ENCODE peak calls at places on chromosomes 7 and 10, in six cellular contexts. R is ovary, C is IMR-90, S is H54, N is adrenal gland, T is A549. G is an unnamed sample.

GRCh38 chr10:125103466-125104377 is 56.6 kb downstream of the CTBP2 start:
- DNase-seq in S (no peak), C (no peak), N (no peak), T (no peak), R (no peak), G (no peak)

GRCh38 chr7:33917661-33918060 is 12.3 kb downstream of the BMPER start:
- DNase-seq in R (no peak), N (no peak), S (no peak), C (no peak), T (no peak), G (no peak)

GRCh38 chr7:50220280-50220679 is 84.2 kb upstream of the IKZF1 start:
- DNase-seq in R (no peak), S (no peak), C (no peak), T (no peak), N (no peak), G (no peak)

GRCh38 chr10:17273403-17273802 is 45.4 kb downstream of the VIM start:
- DNase-seq in N (no peak), C (peak), R (no peak), T (peak), S (peak), G (no peak)

GRCh38 chr7:157302314-157302711 is 34.5 kb upstream of the DNAJB6 start:
- DNase-seq in S (peak), T (peak), C (peak), R (no peak), N (peak), G (peak)

GRCh38 chr10:127148066-127148932 is 48.1 kb downstream of the INSYN2A start:
- DNase-seq in N (no peak), R (no peak), C (peak), T (peak), S (no peak), G (no peak)

GRCh38 chr7:158676898-158677297 is 27.7 kb downstream of the NCAPG2 start:
- DNase-seq in R (no peak), N (no peak), C (no peak), S (no peak), T (no peak), G (no peak)

GRCh38 chr10:70462349-70462984 is 16.1 kb upstream of the PALD1 start:
- DNase-seq in T (peak), C (no peak), R (no peak), S (peak), N (peak), G (peak)

GRCh38 chr7:47888371-47889265 is 59.6 kb downstream of the PKD1L1 start:
- DNase-seq in C (no peak), T (no peak), N (peak), R (no peak), S (no peak), G (no peak)

GRCh38 chr10:101694674-101695403 is at the start of gene FBXW4:
- DNase-seq in R (peak), N (peak), C (peak), T (peak), S (peak), G (peak)

GRCh38 chr10:11589738-11590137 is 21.7 kb downstream of the USP6NL start:
- DNase-seq in N (no peak), R (no peak), C (no peak), S (no peak), T (no peak), G (no peak)

GRCh38 chr10:101014230-101014884 is 14.7 kb downstream of the LZTS2 start:
- DNase-seq in T (peak), C (peak), R (peak), S (no peak), N (peak), G (peak)

GRCh38 chr7:23530901-23531793 is 634 bp downstream of the TRA2A start:
- DNase-seq in R (peak), T (peak), C (peak), N (peak), S (peak), G (peak)

GRCh38 chr10:5272065-5272803 is 75.6 kb downstream of the AKR1C4 start:
- DNase-seq in C (no peak), R (no peak), N (no peak), T (no peak), S (no peak), G (no peak)

GRCh38 chr7:1188720-1189294 is 28.8 kb upstream of the ZFAND2A start:
- DNase-seq in N (no peak), C (no peak), R (no peak), T (no peak), S (no peak), G (no peak)

GRCh38 chr7:1531263-1531978 is 919 bp downstream of the MAFK start:
- DNase-seq in S (no peak), R (peak), C (peak), T (peak), N (peak), G (no peak)

GRCh38 chr7:143002106-143002505 is 24.8 kb downstream of the OR9A2 start:
- DNase-seq in N (no peak), T (peak), C (no peak), R (no peak), S (no peak), G (no peak)

DNA sequence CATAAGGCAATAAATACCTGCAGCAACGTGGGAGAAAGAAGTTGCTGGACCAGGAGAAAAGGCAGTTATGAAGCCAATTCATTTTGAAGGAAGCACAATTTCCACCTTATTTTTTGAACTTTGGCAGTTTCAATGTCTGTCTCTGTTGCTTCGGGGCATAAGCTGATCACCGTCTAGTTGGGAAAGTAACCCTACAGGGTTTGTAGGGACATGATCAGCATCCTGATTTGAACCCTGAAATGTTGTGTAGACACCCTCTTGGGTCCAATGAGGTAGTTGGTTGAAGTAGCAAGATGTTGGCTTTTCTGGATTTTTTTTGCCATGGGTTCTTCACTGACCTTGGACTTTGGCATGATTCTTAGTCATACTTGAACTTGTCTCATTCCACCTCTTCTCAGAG is 13.0 kb downstream of the DUSP5 start:
- DNase-seq in S (no peak), T (no peak), C (no peak), R (no peak), N (no peak), G (no peak)
- TF ChIP-seq POLR2A in S (no peak), T (no peak), C (no peak), R (no peak), N (no peak), G (no peak)

GRCh38 chr10:61899997-61900828 is 1.3 kb upstream of the ARID5B start:
- DNase-seq in T (peak), C (peak), S (no peak), N (peak), R (peak), G (peak)
- TF ChIP-seq POLR2A in T (no peak), C (no peak), S (peak), N (no peak), R (no peak), G (no peak)

GRCh38 chr10:112441520-112441919 is 5.2 kb downstream of the ZDHHC6 start:
- DNase-seq in R (no peak), C (no peak), N (no peak), S (no peak), T (no peak), G (no peak)

GRCh38 chr10:112448903-112449302 is 1.9 kb downstream of the VTI1A start:
- DNase-seq in T (no peak), S (no peak), N (no peak), R (no peak), C (no peak), G (no peak)

GRCh38 chr10:112446855-112447691 is at the start of the genes VTI1A and ZDHHC6:
- DNase-seq in C (peak), S (peak), R (peak), T (peak), N (peak), G (peak)

GRCh38 chr10:112442063-112442462 is 4.7 kb downstream of the ZDHHC6 start:
- DNase-seq in S (no peak), N (no peak), R (no peak), T (no peak), C (no peak), G (no peak)

DNA sequence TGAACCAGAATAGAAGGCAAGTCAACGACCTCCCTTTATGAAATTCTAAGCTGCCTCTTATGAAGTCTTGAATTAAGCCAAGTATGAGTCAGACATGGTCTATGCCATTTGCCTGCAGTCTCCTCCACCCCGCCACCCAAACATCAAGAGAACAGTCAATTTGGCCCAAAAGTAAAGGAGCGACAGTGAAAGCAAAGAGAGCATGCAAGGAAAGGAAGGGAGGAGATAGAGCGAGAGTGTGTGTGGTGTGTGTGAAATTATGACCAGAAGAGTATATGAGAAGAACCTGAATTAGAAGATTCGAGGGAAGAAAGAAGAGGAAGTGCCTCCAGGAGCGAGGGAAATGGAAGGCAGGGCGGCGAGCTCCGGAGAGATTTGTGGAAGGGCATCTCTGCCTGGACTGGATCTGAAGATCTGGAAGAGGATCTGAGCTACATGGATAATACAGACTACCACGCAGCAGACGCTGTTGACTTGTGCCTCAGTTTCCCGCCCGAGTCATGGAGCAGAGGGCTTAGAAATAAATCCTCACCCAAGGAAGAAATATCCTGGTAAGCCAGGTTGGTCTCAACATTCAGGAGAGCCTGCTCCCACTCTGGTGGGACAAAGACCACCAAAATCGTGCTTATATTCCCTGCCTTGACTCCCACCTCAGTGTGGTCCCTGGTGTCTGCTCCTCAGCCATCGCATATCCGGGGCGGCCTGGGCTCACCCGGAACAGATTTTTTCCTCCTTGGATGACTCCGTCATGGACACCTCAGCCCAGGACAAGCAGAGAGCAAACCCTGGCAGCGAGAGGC is 459 bp downstream of the ZDHHC6 start:
- DNase-seq in T (no peak), N (no peak), C (peak), R (no peak), S (no peak), G (no peak)
- TF ChIP-seq POLR2A in T (no peak), N (no peak), C (no peak), R (no peak), S (no peak), G (peak)

DNA sequence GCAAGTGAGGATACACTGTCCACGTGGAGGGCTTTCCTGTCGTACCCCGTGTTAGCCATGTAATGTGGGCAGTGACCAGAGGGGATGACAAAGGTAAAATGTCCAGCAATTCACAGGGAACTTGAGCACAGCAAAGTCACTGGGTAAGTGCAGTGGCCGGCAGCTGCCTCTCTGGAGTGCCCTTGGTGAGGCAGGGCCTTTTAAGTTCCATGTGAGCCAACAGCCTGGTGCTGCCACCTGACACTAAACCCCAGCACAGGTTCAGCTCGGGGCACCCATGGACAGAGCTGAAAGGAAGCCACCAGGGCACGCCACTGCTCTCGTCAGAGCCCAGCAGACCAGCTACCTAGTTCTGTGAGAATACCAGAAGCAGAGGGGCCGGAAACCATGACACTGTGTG is 168.3 kb downstream of the PRKAG2 start:
- DNase-seq in N (no peak), S (no peak), C (no peak), T (no peak), R (no peak), G (no peak)
- TF ChIP-seq POLR2A in N (no peak), S (no peak), C (no peak), T (no peak), R (no peak), G (no peak)

DNA sequence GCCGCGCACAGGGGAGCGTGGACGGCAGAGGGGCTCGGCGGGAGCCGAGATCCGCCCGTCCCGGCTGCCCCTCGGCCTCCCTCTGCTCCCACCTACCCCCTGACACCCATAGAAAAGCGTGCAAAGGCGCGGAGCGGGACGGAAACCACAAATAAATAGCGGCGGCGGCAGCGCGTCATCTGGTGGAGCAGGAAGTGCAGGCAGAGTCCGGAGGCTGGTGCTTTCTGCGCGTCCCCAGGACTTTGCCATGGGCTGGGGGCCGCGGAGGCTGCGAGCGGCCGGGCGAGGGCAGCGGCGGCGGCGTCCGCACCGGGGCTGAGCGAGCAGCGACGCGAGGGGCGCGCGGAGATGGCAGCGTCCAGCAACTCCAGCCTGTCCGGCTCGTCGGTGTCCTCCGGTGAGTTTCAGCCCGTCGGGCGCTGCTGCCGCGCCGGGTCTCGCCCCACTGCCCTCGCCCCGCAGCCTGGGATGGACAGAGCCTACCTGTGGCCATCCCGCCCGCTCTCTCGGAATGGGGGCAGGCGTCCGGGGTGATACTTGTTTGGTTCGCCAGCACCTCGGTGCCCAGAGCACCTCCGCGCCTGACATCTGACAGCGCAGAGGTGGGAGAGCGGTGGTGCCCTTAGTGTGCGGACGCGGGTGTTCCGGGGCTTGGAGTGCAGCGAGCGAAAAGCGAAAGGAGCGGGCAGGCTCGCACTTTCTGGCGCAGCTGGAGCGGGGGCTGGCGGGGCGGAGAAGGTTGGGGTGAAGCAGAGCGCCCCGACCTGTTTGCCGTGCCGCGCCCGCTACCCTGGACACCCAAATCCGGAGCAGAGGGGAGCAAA is at the start of gene CHN2:
- DNase-seq in C (no peak), T (no peak), S (no peak), N (peak), R (peak), G (peak)
- TF ChIP-seq POLR2A in C (no peak), T (no peak), S (no peak), N (no peak), R (no peak), G (no peak)

DNA sequence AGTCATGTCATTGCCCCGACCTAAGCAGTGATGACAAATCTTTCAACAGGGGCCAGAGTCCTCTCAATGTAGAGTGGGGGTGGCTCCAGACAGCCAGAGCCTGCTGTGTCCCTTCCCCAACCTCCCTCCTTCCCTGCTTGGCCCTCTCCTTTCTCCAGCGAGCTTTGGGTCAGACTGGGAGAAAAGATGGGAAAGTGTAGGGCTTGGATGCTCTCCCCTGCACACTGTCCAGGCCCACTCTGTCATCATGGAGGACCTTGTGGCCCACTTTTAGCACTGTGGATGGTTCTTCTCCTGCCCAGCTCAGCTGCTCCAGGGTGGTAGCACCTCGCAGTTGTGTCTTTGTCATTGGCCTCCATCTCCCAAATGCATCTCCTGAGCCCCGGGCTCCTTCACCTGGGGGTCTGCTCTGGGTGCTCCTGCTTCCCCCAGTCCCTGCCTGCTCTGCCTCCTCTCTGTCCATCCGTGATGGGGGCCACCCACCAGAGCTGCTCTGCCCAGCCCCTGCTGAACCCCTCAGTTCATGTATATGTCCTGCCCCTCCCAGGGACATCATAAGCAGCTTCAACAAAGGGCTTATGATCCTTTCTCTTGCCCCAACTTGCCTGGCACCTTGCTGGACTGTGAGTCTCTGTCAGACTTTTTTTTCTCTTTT is 37.5 kb downstream of the BTBD16 start:
- DNase-seq in C (no peak), R (peak), N (no peak), T (peak), S (no peak), G (no peak)
- TF ChIP-seq POLR2A in C (no peak), R (no peak), N (no peak), T (no peak), S (no peak), G (no peak)

DNA sequence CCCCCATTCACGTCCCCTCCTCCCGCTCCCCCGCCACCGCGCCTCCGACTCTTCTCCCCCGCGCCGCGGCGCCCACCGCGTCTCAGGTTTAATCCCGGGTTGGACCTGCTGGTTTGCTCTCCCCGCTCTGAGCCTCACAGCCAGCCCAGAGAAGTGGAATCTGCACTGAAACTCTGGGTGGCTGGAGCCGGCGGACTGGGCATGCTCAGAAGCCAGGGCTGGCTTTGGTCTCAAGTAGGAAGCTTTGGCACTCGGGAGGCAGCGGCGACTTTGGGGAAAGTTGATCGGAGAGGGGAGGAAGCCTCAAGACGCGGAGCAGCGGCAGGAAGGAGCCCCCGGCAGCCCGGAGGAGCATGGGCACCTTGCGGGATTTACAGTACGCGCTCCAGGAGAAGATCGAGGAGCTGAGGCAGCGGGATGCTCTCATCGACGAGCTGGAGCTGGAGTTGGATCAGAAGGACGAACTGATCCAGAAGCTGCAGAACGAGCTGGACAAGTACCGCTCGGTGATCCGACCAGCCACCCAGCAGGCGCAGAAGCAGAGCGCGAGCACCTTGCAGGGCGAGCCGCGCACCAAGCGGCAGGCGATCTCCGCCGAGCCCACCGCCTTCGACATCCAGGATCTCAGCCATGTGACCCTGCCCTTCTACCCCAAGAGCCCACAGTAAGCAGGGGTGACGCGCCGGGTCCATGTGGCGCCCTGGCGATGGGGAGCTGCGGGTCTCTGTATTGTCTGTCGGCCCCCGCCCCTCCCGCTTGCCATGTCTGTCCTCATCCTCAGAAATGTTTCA is at the start of gene PRKG1:
- DNase-seq in R (peak), C (peak), T (peak), S (peak), N (peak), G (peak)
- TF ChIP-seq POLR2A in R (peak), C (peak), T (no peak), S (no peak), N (no peak), G (no peak)

GRCh38 chr10:73965890-73966768 is 31.8 kb upstream of the VCL start:
- DNase-seq in C (peak), S (peak), N (peak), T (peak), R (peak), G (peak)
- TF ChIP-seq POLR2A in C (no peak), S (no peak), N (no peak), T (peak), R (no peak), G (peak)